ENCODE peak calls at places on chromosomes 16 and 17, in seven cellular contexts. B is GDM1; G is NCI-H774; H is nephron progenitor cell; I is stimulated activated effector memory CD8-positive, alpha-beta T cell treated with anti-CD3 and anti-CD28 coated beads, Interleukin-12 subunit alpha, Interleukin-12 subunit beta, amount 100 ng/mL, for 72 hours; T is activated T-cell treated with anti-CD3 and anti-CD28 coated beads, Interleukin-2, amount 50 U/mL, for 72 hours; J is omental fat pad. M is an unnamed sample.

GRCh38 chr17:76166168-76166567 is 25.1 kb upstream of the FOXJ1 start:
- DNase-seq in I (no peak), T (no peak), G (no peak), J (no peak), B (no peak), H (no peak), M (no peak)

GRCh38 chr17:6643460-6644125 is 2.7 kb downstream of the TXNDC17 start:
- DNase-seq in H (no peak), J (no peak), T (no peak), G (no peak), B (no peak), I (no peak), M (no peak)

GRCh38 chr17:75785770-75786538 is 1.3 kb downstream of the UNK start:
- DNase-seq in T (no peak), J (no peak), B (peak; percentile 21), H (no peak), I (no peak), G (no peak), M (peak; percentile 58)

GRCh38 chr17:63634163-63634562 is 11.9 kb downstream of the MAP3K3 start:
- DNase-seq in G (no peak), B (peak; percentile 46), T (no peak), I (no peak), J (no peak), H (no peak), M (no peak)

GRCh38 chr16:88941051-88941932 is 35.7 kb downstream of the CBFA2T3 start:
- DNase-seq in J (no peak), I (no peak), G (no peak), H (peak; percentile 68), B (no peak), T (peak; percentile 37), M (peak; percentile 25)

GRCh38 chr16:77951788-77952187 is 70.6 kb upstream of the CLEC3A start:
- DNase-seq in G (peak; percentile 15), I (no peak), J (no peak), H (no peak), T (no peak), B (no peak), M (no peak)

GRCh38 chr17:2175294-2175628 is 120.4 kb downstream of the HIC1 start:
- DNase-seq in G (no peak), I (no peak), B (no peak), H (no peak), T (no peak), J (no peak), M (peak; percentile 76)

GRCh38 chr16:23124315-23124714 is 24.9 kb downstream of the USP31 start:
- DNase-seq in G (no peak), T (no peak), J (no peak), I (no peak), B (no peak), H (no peak), M (peak; percentile 80)

GRCh38 chr16:56113223-56113622 is 78.1 kb upstream of the GNAO1 start:
- DNase-seq in J (no peak), I (no peak), T (no peak), G (no peak), H (no peak), B (no peak), M (no peak)

GRCh38 chr16:66961065-66961744 is at the start of gene CES3:
- DNase-seq in B (peak; percentile 56), J (no peak), T (peak; percentile 75), H (peak; percentile 83), G (peak; percentile 32), I (peak; percentile 77), M (peak; percentile 69)

GRCh38 chr17:78748048-78748729 is 33.9 kb downstream of the CYTH1 start:
- DNase-seq in J (no peak), H (no peak), B (no peak), G (no peak), I (peak; percentile 78), T (peak; percentile 73), M (no peak)

GRCh38 chr17:50181601-50182345 is 16.0 kb downstream of the SGCA start:
- DNase-seq in H (no peak), G (no peak), B (no peak), T (no peak), I (no peak), J (no peak), M (peak; percentile 68)

GRCh38 chr17:6303664-6304063 is 131.3 kb downstream of the AIPL1 start:
- DNase-seq in T (peak; percentile 11), I (no peak), G (no peak), H (peak; percentile 85), B (no peak), J (no peak), M (peak; percentile 46)

GRCh38 chr17:79027925-79028491 is 4.0 kb downstream of the C1QTNF1 start:
- DNase-seq in B (no peak), G (no peak), J (no peak), I (no peak), H (no peak), T (no peak), M (peak; percentile 55)